ENCODE peak calls at places on chromosomes 1 and 21, in six cellular contexts. N, M, J, U, O and C are unnamed samples.

GRCh38 chr21:34598931-34599400 is 15.9 kb downstream of the RCAN1 start:
- DNase-seq in N (no peak), M (no peak), J (peak), U (no peak), O (no peak), C (peak)

GRCh38 chr1:156391145-156391677 is 22.2 kb downstream of the RHBG start:
- DNase-seq in N (no peak), M (no peak), J (no peak), U (no peak), O (no peak), C (no peak)

GRCh38 chr1:85502171-85502570 is 37.2 kb upstream of the DDAH1 start:
- DNase-seq in N (no peak), M (peak), J (peak), U (no peak), O (no peak), C (peak)

GRCh38 chr1:202107801-202108731 is 14.7 kb upstream of the GPR37L1 start:
- DNase-seq in N (no peak), M (peak), J (peak), U (no peak), O (no peak), C (no peak)

GRCh38 chr1:246667773-246668172 is 56.4 kb upstream of the SCCPDH start:
- DNase-seq in N (no peak), M (no peak), J (no peak), U (no peak), O (no peak), C (no peak)

GRCh38 chr1:182833271-182833670 is 5.9 kb upstream of the DHX9 start:
- DNase-seq in N (no peak), M (peak), J (no peak), U (no peak), O (no peak), C (no peak)

GRCh38 chr1:188170446-188170845 is 1341.7 kb downstream of the PLA2G4A start:
- DNase-seq in N (no peak), M (no peak), J (no peak), U (no peak), O (no peak), C (no peak)

GRCh38 chr21:39051561-39051949 is 131.7 kb downstream of the PSMG1 start:
- DNase-seq in N (no peak), M (no peak), J (no peak), U (no peak), O (no peak), C (peak)

GRCh38 chr1:147545133-147545532 is 3.8 kb downstream of the BCL9 start:
- DNase-seq in N (peak), M (peak), J (no peak), U (no peak), O (no peak), C (peak)

GRCh38 chr1:48710915-48711314 is 65.8 kb downstream of the BEND5 start:
- DNase-seq in N (no peak), M (no peak), J (no peak), U (no peak), O (no peak), C (no peak)

GRCh38 chr1:15409400-15410222 is at the start of gene EFHD2:
- DNase-seq in N (peak), M (peak), J (peak), U (no peak), O (peak), C (peak)

GRCh38 chr1:20641986-20642385 is 8.7 kb downstream of the PINK1 start:
- DNase-seq in N (no peak), M (no peak), J (no peak), U (no peak), O (no peak), C (no peak)

GRCh38 chr21:14866859-14867560 is 197.8 kb downstream of the NRIP1 start:
- DNase-seq in N (no peak), M (no peak), J (no peak), U (no peak), O (no peak), C (peak)

GRCh38 chr21:41119901-41120300 is 48.1 kb upstream of the BACE2 start:
- DNase-seq in N (no peak), M (no peak), J (no peak), U (no peak), O (no peak), C (no peak)

GRCh38 chr1:206467915-206468314 is 2.4 kb upstream of the IKBKE start:
- DNase-seq in N (peak), M (peak), J (peak), U (no peak), O (no peak), C (peak)

GRCh38 chr1:19396280-19396679 is 84.2 kb downstream of the SLC66A1 start:
- DNase-seq in N (no peak), M (no peak), J (no peak), U (no peak), O (no peak), C (no peak)

GRCh38 chr1:27719286-27720251 is 6.2 kb upstream of the FAM76A start:
- DNase-seq in N (no peak), M (peak), J (peak), U (no peak), O (no peak), C (peak)

GRCh38 chr1:88608139-88608943 is 75.7 kb upstream of the PKN2 start:
- DNase-seq in N (no peak), M (peak), J (peak), U (no peak), O (no peak), C (peak)

GRCh38 chr1:165053273-165053835 is 303.2 kb downstream of the LMX1A start:
- DNase-seq in N (no peak), M (no peak), J (no peak), U (no peak), O (no peak), C (no peak)

GRCh38 chr1:175882192-175882591 is 138.8 kb upstream of the TNR start:
- DNase-seq in N (no peak), M (no peak), J (no peak), U (no peak), O (no peak), C (no peak)

GRCh38 chr1:226809785-226810571 is 60.4 kb upstream of the PSEN2 start:
- DNase-seq in N (no peak), M (no peak), J (no peak), U (no peak), O (no peak), C (peak)

GRCh38 chr21:31894441-31894840 is 21.6 kb downstream of the HUNK start:
- DNase-seq in N (no peak), M (no peak), J (no peak), U (no peak), O (no peak), C (no peak)

GRCh38 chr1:212229654-212230053 is 55.6 kb upstream of the PPP2R5A start:
- DNase-seq in N (no peak), M (peak), J (peak), U (no peak), O (no peak), C (peak)

GRCh38 chr1:181936768-181937581 is 124.5 kb downstream of the ZNF648 start:
- DNase-seq in N (peak), M (peak), J (no peak), U (no peak), O (no peak), C (no peak)

GRCh38 chr1:53411541-53412152 is 47.6 kb upstream of the DMRTB1 start:
- DNase-seq in N (no peak), M (no peak), J (no peak), U (no peak), O (no peak), C (no peak)

GRCh38 chr1:76330993-76331603 is 256.6 kb downstream of the ST6GALNAC3 start:
- DNase-seq in N (no peak), M (peak), J (peak), U (no peak), O (no peak), C (peak)

GRCh38 chr1:195530961-195531360 is 1077.3 kb downstream of the KCNT2 start:
- DNase-seq in N (no peak), M (no peak), J (no peak), U (no peak), O (no peak), C (peak)

GRCh38 chr1:64933296-64934070 is 32.9 kb downstream of the JAK1 start:
- DNase-seq in N (no peak), M (peak), J (peak), U (no peak), O (no peak), C (peak)

GRCh38 chr21:15141236-15141970 is 76.6 kb upstream of the NRIP1 start:
- DNase-seq in N (peak), M (no peak), J (no peak), U (no peak), O (no peak), C (no peak)

GRCh38 chr1:224106568-224107281 is 7.2 kb upstream of the FBXO28 start:
- DNase-seq in N (no peak), M (peak), J (peak), U (no peak), O (no peak), C (peak)

GRCh38 chr1:102241431-102242338 is 245.0 kb upstream of the OLFM3 start:
- DNase-seq in N (no peak), M (no peak), J (no peak), U (no peak), O (no peak), C (no peak)

GRCh38 chr1:114902343-114902742 is 47.7 kb downstream of the SYCP1 start:
- DNase-seq in N (no peak), M (peak), J (no peak), U (no peak), O (no peak), C (no peak)
- H3K4me3 ChIP-seq in N (no peak), M (no peak), J (no peak), U (no peak), O (no peak), C (no peak)

GRCh38 chr1:169586395-169587255 is at the start of gene F5:
- DNase-seq in N (peak), M (peak), J (peak), U (no peak), O (peak), C (peak)
- TF ChIP-seq CTCF in N (peak), M (peak), J (peak), U (no peak), O (peak), C (peak)

GRCh38 chr1:66769512-66770229 is 17.4 kb downstream of the DYNLT5 start:
- DNase-seq in N (no peak), M (peak), J (no peak), U (no peak), O (no peak), C (no peak)
- H3K4me3 ChIP-seq in N (no peak), M (no peak), J (no peak), U (no peak), O (no peak), C (no peak)

GRCh38 chr1:112955678-112956502 is at the start of gene SLC16A1:
- DNase-seq in N (peak), M (peak), J (peak), U (peak), O (peak), C (peak)
- TF ChIP-seq CTCF in N (peak), M (peak), J (peak), U (peak), O (no peak), C (peak)

DNA sequence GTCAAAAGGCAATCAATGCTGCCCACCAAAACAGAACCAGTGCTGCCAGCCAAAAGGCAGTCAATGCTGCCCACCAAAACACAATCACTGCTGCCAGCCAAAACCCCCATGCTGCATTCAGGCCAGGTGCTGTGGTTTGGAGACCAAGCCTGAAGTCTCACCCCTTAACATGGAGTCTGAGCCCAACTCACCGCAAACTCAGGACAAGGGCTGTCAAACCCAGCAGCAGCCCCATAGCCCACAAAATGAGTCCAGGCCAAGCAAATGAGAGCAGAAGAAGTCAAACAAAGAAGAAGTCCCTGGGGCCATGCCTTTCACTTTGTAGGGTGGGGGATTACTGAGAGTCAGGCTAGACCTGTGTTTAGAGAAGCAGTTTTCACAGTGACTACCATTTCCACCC is 6.4 kb downstream of the SMCP start:
- DNase-seq in N (no peak), M (no peak), J (no peak), U (no peak), O (no peak), C (no peak)
- H3K4me3 ChIP-seq in N (no peak), M (no peak), J (no peak), U (no peak), O (no peak), C (no peak)